ENCODE peak calls at places on chromosomes 11 and 22, in five cellular contexts. One of them, this sample, is unnamed.

GRCh38 chr11:33734441-33735165 is 1.6 kb downstream of the CD59 start:
- DNase-seq in K562: peak; percentile 41
- DNase-seq in stomach: peak; percentile 55
- DNase-seq in CD8-positive, alpha-beta T cell: no peak
- DNase-seq in right lobe of liver: no peak
- DNase-seq in this sample: peak; percentile 44

GRCh38 chr11:70020336-70021214 is 57.5 kb upstream of the ANO1 start:
- DNase-seq in right lobe of liver: peak; percentile 30
- DNase-seq in K562: peak; percentile 18
- DNase-seq in stomach: no peak
- DNase-seq in CD8-positive, alpha-beta T cell: no peak
- DNase-seq in this sample: no peak

GRCh38 chr11:26996056-26996455 is 2.1 kb downstream of the FIBIN start:
- DNase-seq in CD8-positive, alpha-beta T cell: no peak
- DNase-seq in right lobe of liver: no peak
- DNase-seq in stomach: no peak
- DNase-seq in K562: no peak
- DNase-seq in this sample: no peak

GRCh38 chr11:17457361-17458104 is 19.1 kb downstream of the ABCC8 start:
- DNase-seq in right lobe of liver: no peak
- DNase-seq in CD8-positive, alpha-beta T cell: no peak
- DNase-seq in K562: no peak
- DNase-seq in stomach: no peak
- DNase-seq in this sample: no peak

GRCh38 chr11:88455974-88456373 is 118.4 kb upstream of the CTSC start:
- DNase-seq in K562: no peak
- DNase-seq in stomach: no peak
- DNase-seq in right lobe of liver: no peak
- DNase-seq in CD8-positive, alpha-beta T cell: no peak
- DNase-seq in this sample: no peak

GRCh38 chr11:104812416-104812815 is 85.8 kb downstream of the CASP12 start:
- DNase-seq in stomach: no peak
- DNase-seq in CD8-positive, alpha-beta T cell: no peak
- DNase-seq in right lobe of liver: no peak
- DNase-seq in K562: no peak
- DNase-seq in this sample: no peak

GRCh38 chr22:20312396-20313191 is 7.3 kb downstream of the DGCR6L start:
- DNase-seq in K562: peak; percentile 12
- DNase-seq in right lobe of liver: no peak
- DNase-seq in CD8-positive, alpha-beta T cell: no peak
- DNase-seq in stomach: peak; percentile 9
- DNase-seq in this sample: no peak

GRCh38 chr11:412641-413119 is 2.1 kb downstream of the SIGIRR start:
- DNase-seq in stomach: no peak
- DNase-seq in right lobe of liver: no peak
- DNase-seq in K562: no peak
- DNase-seq in CD8-positive, alpha-beta T cell: peak; percentile 14
- DNase-seq in this sample: no peak

GRCh38 chr11:927871-928270 is 2.2 kb downstream of the AP2A2 start:
- DNase-seq in K562: no peak
- DNase-seq in stomach: no peak
- DNase-seq in right lobe of liver: no peak
- DNase-seq in CD8-positive, alpha-beta T cell: peak; percentile 56
- DNase-seq in this sample: no peak

GRCh38 chr11:37512156-37512780 is 914.2 kb upstream of the RAG2 start:
- DNase-seq in K562: no peak
- DNase-seq in CD8-positive, alpha-beta T cell: no peak
- DNase-seq in stomach: no peak
- DNase-seq in right lobe of liver: no peak
- DNase-seq in this sample: no peak

GRCh38 chr22:31440681-31441080 is 41.3 kb downstream of the DRG1 start:
- DNase-seq in right lobe of liver: no peak
- DNase-seq in K562: no peak
- DNase-seq in stomach: no peak
- DNase-seq in CD8-positive, alpha-beta T cell: no peak
- DNase-seq in this sample: no peak
- H3K4me1 ChIP-seq in right lobe of liver: peaks cover 11% of the 10 kb centered on the region
- H3K4me1 ChIP-seq in K562: no peaks in the 10 kb centered on the region
- H3K4me1 ChIP-seq in stomach: no peaks in the 10 kb centered on the region
- H3K4me1 ChIP-seq in CD8-positive, alpha-beta T cell: no peaks in the 10 kb centered on the region
- H3K4me1 ChIP-seq in this sample: peaks cover 9% of the 10 kb centered on the region

DNA sequence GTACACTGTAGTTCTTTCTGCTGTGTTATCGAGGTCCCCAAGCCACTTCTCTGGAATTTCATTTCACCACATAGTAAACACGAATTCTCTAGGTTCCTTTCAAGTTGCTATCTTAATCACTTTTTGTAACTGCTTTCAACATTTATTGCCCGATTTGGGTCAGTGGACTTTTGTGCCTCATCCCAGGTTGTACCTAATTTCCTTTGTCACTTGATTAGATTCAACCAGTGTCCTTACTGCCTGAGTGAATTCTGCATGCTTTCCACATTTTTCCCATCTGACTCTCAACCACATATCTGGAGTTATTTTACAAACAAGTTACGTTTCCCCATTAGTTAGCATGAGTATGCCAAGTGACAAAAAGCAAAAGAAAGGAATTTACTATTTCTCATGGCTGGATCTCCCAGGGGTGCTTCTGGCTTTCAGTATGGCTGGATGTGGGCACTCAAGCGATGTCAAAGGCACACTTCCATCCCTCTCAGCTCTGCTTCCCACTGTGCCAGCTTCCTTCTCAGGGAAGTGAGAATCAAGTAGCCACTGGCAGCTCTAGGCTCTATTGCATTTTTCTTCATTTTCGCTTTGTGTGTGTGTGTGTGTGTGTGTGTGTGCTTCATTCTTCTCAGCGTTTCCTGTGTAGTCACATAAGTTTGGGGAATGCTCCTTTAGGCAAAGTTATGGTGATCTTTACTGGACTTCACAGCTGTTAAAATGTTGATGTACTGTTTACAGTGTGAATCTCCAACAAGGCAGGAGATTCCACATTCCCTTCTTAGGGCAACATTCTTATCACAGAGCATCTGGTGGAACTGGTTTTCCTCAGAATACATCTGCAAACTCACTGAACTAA is 128.9 kb downstream of the DBX1 start:
- DNase-seq in right lobe of liver: no peak
- DNase-seq in stomach: no peak
- DNase-seq in K562: no peak
- DNase-seq in CD8-positive, alpha-beta T cell: no peak
- DNase-seq in this sample: no peak
- H3K4me3 ChIP-seq in right lobe of liver: no peak overlapping the region
- H3K4me3 ChIP-seq in stomach: no peak overlapping the region
- H3K4me3 ChIP-seq in K562: no peak overlapping the region
- H3K4me3 ChIP-seq in CD8-positive, alpha-beta T cell: no peak overlapping the region
- H3K4me3 ChIP-seq in this sample: no peak overlapping the region

DNA sequence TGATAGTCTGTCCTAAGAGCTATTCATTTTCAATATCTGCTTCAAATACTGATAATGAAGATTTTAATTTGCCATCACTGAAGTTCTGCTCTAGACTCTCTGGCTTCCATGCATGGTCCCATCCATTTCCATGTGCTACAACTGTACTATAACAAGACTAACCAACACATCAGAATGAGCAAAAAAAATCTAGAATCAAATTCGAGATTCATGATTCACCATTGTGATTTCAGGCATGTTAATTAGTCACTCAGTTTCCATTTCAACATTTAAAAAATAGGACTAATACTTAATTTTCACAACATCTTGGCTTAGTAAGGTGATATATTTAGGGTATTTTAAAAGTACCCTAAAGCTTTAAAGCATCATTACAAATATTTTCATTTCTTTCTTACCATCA is 22.8 kb downstream of the PICALM start:
- DNase-seq in K562: no peak
- DNase-seq in stomach: no peak
- DNase-seq in CD8-positive, alpha-beta T cell: no peak
- DNase-seq in right lobe of liver: no peak
- DNase-seq in this sample: no peak
- H3K4me1 ChIP-seq in K562: peaks cover 35% of the 10 kb centered on the region
- H3K4me1 ChIP-seq in stomach: peaks cover 99% of the 10 kb centered on the region
- H3K4me1 ChIP-seq in CD8-positive, alpha-beta T cell: peaks cover 75% of the 10 kb centered on the region
- H3K4me1 ChIP-seq in right lobe of liver: peaks cover 42% of the 10 kb centered on the region
- H3K4me1 ChIP-seq in this sample: peaks cover 93% of the 10 kb centered on the region

GRCh38 chr22:50199251-50199721 is 1.5 kb upstream of the SELENOO start:
- DNase-seq in stomach: no peak
- DNase-seq in CD8-positive, alpha-beta T cell: no peak
- DNase-seq in right lobe of liver: no peak
- DNase-seq in K562: no peak
- DNase-seq in this sample: no peak
- H3K4me3 ChIP-seq in stomach: peak overlapping the region; percentile 92
- H3K4me3 ChIP-seq in CD8-positive, alpha-beta T cell: peak overlapping the region; percentile 68
- H3K4me3 ChIP-seq in right lobe of liver: no peak overlapping the region
- H3K4me3 ChIP-seq in K562: no peak overlapping the region
- H3K4me3 ChIP-seq in this sample: no peak overlapping the region

GRCh38 chr11:66721939-66722338 is 7.1 kb downstream of the SPTBN2 start:
- DNase-seq in K562: no peak
- DNase-seq in CD8-positive, alpha-beta T cell: no peak
- DNase-seq in right lobe of liver: no peak
- DNase-seq in stomach: no peak
- DNase-seq in this sample: no peak

GRCh38 chr11:66722745-66723651 is 6.0 kb downstream of the SPTBN2 start:
- DNase-seq in right lobe of liver: no peak
- DNase-seq in stomach: no peak
- DNase-seq in CD8-positive, alpha-beta T cell: no peak
- DNase-seq in K562: no peak
- DNase-seq in this sample: no peak

GRCh38 chr11:66725114-66725513 is 3.9 kb downstream of the SPTBN2 start:
- DNase-seq in stomach: no peak
- DNase-seq in K562: no peak
- DNase-seq in CD8-positive, alpha-beta T cell: no peak
- DNase-seq in right lobe of liver: peak; percentile 20
- DNase-seq in this sample: no peak

GRCh38 chr11:66725646-66726045 is 3.4 kb downstream of the SPTBN2 start:
- DNase-seq in stomach: no peak
- DNase-seq in K562: no peak
- DNase-seq in CD8-positive, alpha-beta T cell: no peak
- DNase-seq in right lobe of liver: peak; percentile 35
- DNase-seq in this sample: no peak

GRCh38 chr11:66723693-66724092 is 5.3 kb downstream of the SPTBN2 start:
- DNase-seq in K562: no peak
- DNase-seq in stomach: no peak
- DNase-seq in right lobe of liver: peak; percentile 35
- DNase-seq in CD8-positive, alpha-beta T cell: no peak
- DNase-seq in this sample: no peak
- H3K4me1 ChIP-seq in K562: peaks cover 26% of the 10 kb centered on the region
- H3K4me1 ChIP-seq in stomach: peaks cover 35% of the 10 kb centered on the region
- H3K4me1 ChIP-seq in right lobe of liver: peaks cover 47% of the 10 kb centered on the region
- H3K4me1 ChIP-seq in CD8-positive, alpha-beta T cell: peaks cover 9% of the 10 kb centered on the region
- H3K4me1 ChIP-seq in this sample: no peaks in the 10 kb centered on the region

GRCh38 chr11:45332486-45332934 is 46.4 kb upstream of the SYT13 start:
- DNase-seq in CD8-positive, alpha-beta T cell: no peak
- DNase-seq in right lobe of liver: no peak
- DNase-seq in stomach: peak; percentile 45
- DNase-seq in K562: peak; percentile 47
- DNase-seq in this sample: peak; percentile 27
- H3K4me3 ChIP-seq in CD8-positive, alpha-beta T cell: no peak overlapping the region
- H3K4me3 ChIP-seq in right lobe of liver: no peak overlapping the region
- H3K4me3 ChIP-seq in stomach: peak overlapping the region; percentile 14
- H3K4me3 ChIP-seq in K562: no peak overlapping the region
- H3K4me3 ChIP-seq in this sample: no peak overlapping the region

This sample was measured in tibial nerve.